ENCODE peak calls at places on chromosomes 4 and X, in six cellular contexts. N is HT1080; B is activated CD4-positive, alpha-beta T cell treated with anti-CD3 and anti-CD28 coated beads, Interleukin-2, amount 10 ng/mL, durations not matched to agents 7 days and 5 days; I is head of caudate nucleus; V is colonic mucosa; U is memory B cell. C is an unnamed sample.

GRCh38 chr4:152735302-152735917 is 44.1 kb downstream of the TIGD4 start:
- DNase-seq in N (peak; percentile 38), B (no peak), I (no peak), V (no peak), U (peak; percentile 25), C (peak; percentile 40)

GRCh38 chr4:187396106-187396505 is 599.5 kb upstream of the ZFP42 start:
- DNase-seq in N (no peak), B (no peak), I (peak; percentile 55), V (no peak), U (no peak), C (no peak)

GRCh38 chrX:68995386-68995779 is 166.6 kb downstream of the EFNB1 start:
- DNase-seq in N (no peak), B (no peak), I (no peak), V (no peak), U (no peak), C (no peak)

GRCh38 chrX:149909324-149910177 is 19.8 kb upstream of the HSFX4 start:
- DNase-seq in N (no peak), B (no peak), I (no peak), V (no peak), U (no peak), C (no peak)

GRCh38 chrX:13653022-13653693 is at the start of gene TCEANC:
- DNase-seq in N (peak; percentile 97), B (peak; percentile 94), I (peak; percentile 94), V (peak; percentile 96), U (peak; percentile 81), C (peak; percentile 92)

GRCh38 chr4:183399166-183399565 is 45.3 kb upstream of the CDKN2AIP start:
- DNase-seq in N (no peak), B (no peak), I (no peak), V (no peak), U (no peak), C (no peak)

GRCh38 chrX:50648151-50648550 is 165.8 kb downstream of the SHROOM4 start:
- DNase-seq in N (peak; percentile 41), B (no peak), I (no peak), V (no peak), U (no peak), C (no peak)

GRCh38 chr4:149896428-149896827 is 80.8 kb upstream of the IQCM start:
- DNase-seq in N (peak; percentile 32), B (no peak), I (peak; percentile 17), V (no peak), U (no peak), C (no peak)

GRCh38 chr4:71711044-71711984 is 72.6 kb downstream of the GC start:
- DNase-seq in N (no peak), B (no peak), I (no peak), V (peak; percentile 43), U (no peak), C (no peak)

GRCh38 chr4:35963969-35964515 is 280.3 kb downstream of the ARAP2 start:
- DNase-seq in N (peak; percentile 52), B (no peak), I (peak; percentile 31), V (no peak), U (no peak), C (no peak)

GRCh38 chrX:111892375-111892774 is 16.4 kb downstream of the TRPC5OS start:
- DNase-seq in N (no peak), B (no peak), I (no peak), V (no peak), U (no peak), C (no peak)

GRCh38 chr4:152628128-152628527 is 51.7 kb downstream of the TMEM154 start:
- DNase-seq in N (no peak), B (no peak), I (peak; percentile 49), V (no peak), U (no peak), C (no peak)

GRCh38 chr4:1721666-1722550 is 587 bp downstream of the TACC3 start:
- DNase-seq in N (no peak), B (no peak), I (no peak), V (no peak), U (no peak), C (no peak)

GRCh38 chr4:102438873-102439614 is 62.1 kb upstream of the NFKB1 start:
- DNase-seq in N (peak; percentile 37), B (no peak), I (no peak), V (peak; percentile 27), U (no peak), C (no peak)

GRCh38 chr4:889516-889915 is 42.6 kb downstream of the GAK start:
- DNase-seq in N (no peak), B (no peak), I (no peak), V (no peak), U (no peak), C (no peak)

GRCh38 chrX:40152706-40153334 is 55.1 kb upstream of the BCOR start:
- DNase-seq in N (no peak), B (no peak), I (peak; percentile 66), V (peak; percentile 38), U (no peak), C (no peak)

GRCh38 chr4:24488399-24489164 is 95.8 kb downstream of the DHX15 start:
- DNase-seq in N (peak; percentile 56), B (peak; percentile 68), I (peak; percentile 91), V (peak; percentile 82), U (no peak), C (peak; percentile 73)

GRCh38 chr4:19675172-19675811 is 576.4 kb upstream of the SLIT2 start:
- DNase-seq in N (no peak), B (no peak), I (peak; percentile 20), V (no peak), U (peak; percentile 2), C (no peak)

GRCh38 chrX:16786791-16787735 is 797 bp downstream of the TXLNG start:
- DNase-seq in N (no peak), B (peak; percentile 18), I (peak; percentile 22), V (no peak), U (peak; percentile 20), C (peak; percentile 23)

GRCh38 chr4:30605616-30606015 is 114.6 kb upstream of the PCDH7 start:
- DNase-seq in N (peak; percentile 11), B (no peak), I (no peak), V (no peak), U (no peak), C (no peak)

GRCh38 chrX:134459683-134460004 is 321 bp upstream of the HPRT1 start:
- DNase-seq in N (peak; percentile 13), B (no peak), I (no peak), V (no peak), U (no peak), C (no peak)

GRCh38 chrX:2516612-2517011 is 15.8 kb upstream of the DHRSX start:
- DNase-seq in N (no peak), B (no peak), I (no peak), V (no peak), U (peak; percentile 51), C (no peak)

GRCh38 chrX:39491548-39492297 is 606.0 kb downstream of the BCOR start:
- DNase-seq in N (no peak), B (peak; percentile 48), I (no peak), V (peak; percentile 37), U (peak; percentile 50), C (peak; percentile 62)

GRCh38 chr4:25182941-25183340 is 22.7 kb upstream of the SEPSECS start:
- DNase-seq in N (no peak), B (no peak), I (no peak), V (no peak), U (no peak), C (no peak)

GRCh38 chr4:99918656-99919055 is 24.4 kb upstream of the LAMTOR3 start:
- DNase-seq in N (no peak), B (no peak), I (no peak), V (peak; percentile 78), U (no peak), C (no peak)

GRCh38 chrX:85836868-85837267 is 210.5 kb downstream of the CHM start:
- DNase-seq in N (peak; percentile 38), B (no peak), I (no peak), V (no peak), U (no peak), C (no peak)

C was measured in germinal center.